ENCODE peak calls at places on chromosome 14, in five cellular contexts. E, M, U, R and L are unnamed samples.

GRCh38 chr14:75303415-75303814 is 24.8 kb downstream of the FOS start:
- DNase-seq in M (peak; percentile 78), R (peak; percentile 65), U (peak; percentile 57), E (peak; percentile 70), L (peak; percentile 87)

GRCh38 chr14:50321009-50321660 is 9.0 kb downstream of the DMAC2L start:
- DNase-seq in E (peak; percentile 98), R (peak; percentile 65), M (no peak), U (peak; percentile 80), L (peak; percentile 98)

GRCh38 chr14:75991753-75992152 is 6.2 kb downstream of the IFT43 start:
- DNase-seq in R (no peak), E (no peak), M (no peak), U (no peak), L (no peak)

GRCh38 chr14:47619397-47619796 is 56.0 kb downstream of the MDGA2 start:
- DNase-seq in U (no peak), E (no peak), R (no peak), M (no peak), L (no peak)

GRCh38 chr14:92677087-92677668 is 71.2 kb downstream of the LGMN start:
- DNase-seq in U (no peak), E (no peak), R (no peak), M (no peak), L (no peak)

GRCh38 chr14:75905505-75905904 is 76.3 kb downstream of the TGFB3 start:
- DNase-seq in M (no peak), R (peak; percentile 2), E (peak; percentile 57), U (peak; percentile 46), L (peak; percentile 61)

GRCh38 chr14:23145794-23146422 is 26.9 kb upstream of the CEBPE start:
- DNase-seq in R (no peak), M (no peak), U (no peak), E (peak; percentile 93), L (peak; percentile 65)

GRCh38 chr14:99676657-99677056 is 7.4 kb upstream of the CYP46A1 start:
- DNase-seq in M (no peak), E (no peak), U (no peak), R (no peak), L (no peak)

GRCh38 chr14:31700282-31701074 is 139.3 kb downstream of the NUBPL start:
- DNase-seq in R (no peak), U (no peak), M (no peak), E (no peak), L (no peak)

GRCh38 chr14:50333010-50333409 is 20.9 kb downstream of the DMAC2L start:
- DNase-seq in M (no peak), U (no peak), R (no peak), E (peak; percentile 98), L (peak; percentile 99)

GRCh38 chr14:49512147-49512551 is 74.0 kb downstream of the RPS29 start:
- DNase-seq in U (no peak), R (no peak), M (no peak), E (peak; percentile 52), L (peak; percentile 71)

GRCh38 chr14:78448483-78449094 is 278.4 kb downstream of the NRXN3 start:
- DNase-seq in R (peak; percentile 68), U (peak; percentile 9), M (no peak), E (no peak), L (peak; percentile 2)

GRCh38 chr14:99800781-99801180 is 7.6 kb downstream of the EML1 start:
- DNase-seq in U (no peak), E (no peak), M (no peak), R (no peak), L (no peak)

GRCh38 chr14:61517861-61518802 is 177.2 kb upstream of the HIF1A start:
- DNase-seq in R (no peak), E (no peak), M (no peak), U (no peak), L (no peak)

GRCh38 chr14:24429395-24430142 is at the start of the genes CBLN3 and KHNYN:
- DNase-seq in R (peak; percentile 90), M (peak; percentile 96), E (peak; percentile 89), U (peak; percentile 89), L (peak; percentile 93)

GRCh38 chr14:78848234-78848820 is 678.2 kb downstream of the NRXN3 start:
- DNase-seq in M (no peak), R (peak; percentile 70), U (peak; percentile 1), E (peak; percentile 21), L (peak; percentile 42)

GRCh38 chr14:64703393-64704144 is 655 bp upstream of the PLEKHG3 start:
- DNase-seq in E (peak; percentile 33), M (no peak), U (no peak), R (no peak), L (no peak)

GRCh38 chr14:68961781-68962584 is 17.1 kb downstream of the ACTN1 start:
- DNase-seq in M (peak; percentile 84), R (peak; percentile 67), U (no peak), E (peak; percentile 69), L (no peak)

GRCh38 chr14:28584951-28585350 is 181.6 kb upstream of the FOXG1 start:
- DNase-seq in R (no peak), U (no peak), E (no peak), M (no peak), L (no peak)

GRCh38 chr14:105581551-105582341 is 55.4 kb downstream of the TMEM121 start:
- DNase-seq in M (no peak), R (no peak), U (no peak), E (no peak), L (no peak)

GRCh38 chr14:74459289-74459946 is 33.4 kb upstream of the SYNDIG1L start:
- DNase-seq in E (peak; percentile 59), R (peak; percentile 64), M (no peak), U (peak; percentile 9), L (peak; percentile 64)